ENCODE peak calls at places on chromosomes 12 and 14, in nine cellular contexts. N is body of pancreas, Q is stomach, L is tibial nerve, M is A549, H is NB4, D is lower leg skin, W is Peyer's patch, G is K562. V is an unnamed sample.

GRCh38 chr14:78524766-78525165 is 354.6 kb downstream of the NRXN3 start:
- DNase-seq in H (no peak), M (no peak), N (no peak), L (no peak), G (no peak), D (no peak), W (no peak), Q (no peak), V (no peak)

GRCh38 chr14:68442828-68443460 is 349.9 kb downstream of the ZFP36L1 start:
- DNase-seq in Q (no peak), D (no peak), L (no peak), M (no peak), N (no peak), G (no peak), H (no peak), W (no peak), V (no peak)

GRCh38 chr12:46389130-46389616 is 16.6 kb upstream of the SLC38A2 start:
- DNase-seq in H (no peak), M (no peak), N (no peak), L (peak; percentile 48), G (no peak), Q (no peak), W (no peak), D (peak; percentile 71), V (no peak)

GRCh38 chr12:63845726-63846125 is 1.2 kb downstream of the SRGAP1 start:
- DNase-seq in W (no peak), H (no peak), G (no peak), N (no peak), M (no peak), L (no peak), Q (no peak), D (no peak), V (no peak)

GRCh38 chr12:50283230-50283923 is at the start of gene LIMA1:
- DNase-seq in G (peak; percentile 95), W (peak; percentile 87), D (peak; percentile 88), Q (peak; percentile 97), N (peak; percentile 95), M (peak; percentile 95), H (peak; percentile 91), L (peak; percentile 77), V (peak; percentile 93)

GRCh38 chr12:19850341-19851065 is 411.2 kb downstream of the AEBP2 start:
- DNase-seq in D (no peak), H (no peak), L (no peak), N (no peak), Q (no peak), W (no peak), G (no peak), M (no peak), V (no peak)

GRCh38 chr12:49707127-49707811 is at the start of gene FMNL3:
- DNase-seq in M (peak; percentile 93), D (peak; percentile 95), Q (peak; percentile 99), W (peak; percentile 98), N (peak; percentile 98), G (peak; percentile 99), L (peak; percentile 97), H (peak; percentile 97), V (peak; percentile 99)

GRCh38 chr12:79451988-79452387 is 238.8 kb downstream of the PAWR start:
- DNase-seq in M (no peak), G (no peak), D (peak; percentile 87), W (no peak), N (peak; percentile 15), H (no peak), L (peak; percentile 20), Q (peak; percentile 25), V (no peak)

GRCh38 chr14:61140872-61141271 is 140.3 kb downstream of the TMEM30B start:
- DNase-seq in Q (no peak), M (no peak), D (no peak), W (no peak), N (no peak), H (no peak), G (no peak), L (no peak), V (no peak)

DNA sequence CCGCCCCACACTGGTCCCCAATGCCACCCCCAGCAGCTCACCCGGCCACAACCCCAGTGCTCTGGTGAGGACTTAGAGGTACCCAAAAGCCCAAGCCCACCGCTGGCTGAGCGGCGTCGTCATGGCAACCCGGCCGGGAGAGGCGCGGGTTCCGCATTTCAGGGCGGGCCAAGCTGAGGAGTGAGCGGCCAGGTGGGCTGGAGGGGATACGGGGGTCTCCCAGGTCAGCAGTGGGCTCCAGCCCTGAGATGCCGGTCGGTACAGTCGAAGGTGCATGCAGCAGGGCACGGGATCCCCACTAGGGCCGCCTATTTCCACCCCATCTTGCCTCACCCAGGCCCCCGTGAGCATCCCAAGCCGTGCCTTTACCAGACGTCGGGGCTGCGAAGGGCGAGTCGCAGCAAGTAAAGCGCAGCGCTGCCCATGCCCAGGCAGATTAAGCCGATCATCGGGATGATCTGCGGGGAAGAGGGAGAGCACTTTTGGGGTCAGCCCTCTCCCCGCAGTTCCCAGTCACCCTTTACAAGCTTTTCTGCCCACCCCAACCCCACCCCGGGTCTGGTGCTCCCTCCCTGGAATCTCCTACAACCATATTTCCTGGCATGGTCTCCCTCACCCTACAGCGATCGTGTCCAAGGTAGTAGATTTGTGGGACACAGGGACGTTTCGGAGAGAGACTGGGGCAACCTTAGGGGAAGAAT is 6.9 kb downstream of the SHMT2 start:
- DNase-seq in M (no peak), L (no peak), Q (no peak), G (no peak), D (no peak), N (no peak), H (no peak), W (no peak), V (peak; percentile 38)
- TF ChIP-seq POLR2A in M (no peak), L (no peak), Q (no peak), G (no peak), D (no peak), N (no peak), H (no peak), W (no peak), V (no peak)

GRCh38 chr12:11673666-11674464 is 24.4 kb downstream of the ETV6 start:
- DNase-seq in M (no peak), Q (no peak), L (no peak), N (no peak), H (no peak), D (no peak), W (no peak), G (no peak), V (no peak)

GRCh38 chr12:11677752-11678151 is 28.3 kb downstream of the ETV6 start:
- DNase-seq in H (no peak), W (no peak), Q (no peak), G (no peak), N (no peak), D (no peak), L (no peak), M (no peak), V (no peak)

GRCh38 chr12:11677024-11677423 is 27.6 kb downstream of the ETV6 start:
- DNase-seq in Q (no peak), N (no peak), H (no peak), L (no peak), M (no peak), D (no peak), W (no peak), G (no peak), V (no peak)

GRCh38 chr12:11672833-11673232 is 23.4 kb downstream of the ETV6 start:
- DNase-seq in M (no peak), H (no peak), W (no peak), L (no peak), D (no peak), G (no peak), N (no peak), Q (no peak), V (no peak)

DNA sequence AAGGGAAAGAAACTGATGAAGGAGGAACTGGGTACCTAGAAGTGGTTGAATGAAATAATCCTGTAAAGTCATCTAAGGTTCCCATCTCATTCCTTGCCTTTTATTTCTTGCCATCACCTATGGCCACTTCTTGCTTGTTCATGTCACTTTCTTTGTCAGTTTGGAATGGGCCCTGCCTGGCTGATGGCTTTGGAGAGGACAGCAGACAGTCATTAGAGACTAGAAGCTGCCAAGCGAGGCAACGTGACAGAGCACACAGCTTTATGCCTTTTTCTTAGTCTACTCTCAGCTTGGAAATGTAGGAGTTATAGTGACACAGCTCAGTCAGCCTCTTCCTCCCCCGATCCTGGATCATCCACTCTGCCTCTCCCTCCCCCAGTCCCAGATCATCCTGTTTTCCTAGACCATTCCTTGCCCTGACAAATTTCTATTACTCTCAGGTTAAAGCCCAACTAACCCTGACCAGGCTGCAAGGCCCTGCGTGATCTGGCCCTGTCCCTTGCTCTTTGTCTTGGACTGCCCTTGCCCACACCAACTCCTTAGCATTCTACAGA is 26.6 kb downstream of the ETV6 start:
- DNase-seq in W (no peak), M (no peak), G (no peak), H (no peak), D (no peak), L (no peak), N (no peak), Q (no peak), V (no peak)
- TF ChIP-seq POLR2A in W (no peak), M (no peak), G (no peak), H (no peak), D (no peak), L (no peak), N (no peak), Q (no peak), V (no peak)

DNA sequence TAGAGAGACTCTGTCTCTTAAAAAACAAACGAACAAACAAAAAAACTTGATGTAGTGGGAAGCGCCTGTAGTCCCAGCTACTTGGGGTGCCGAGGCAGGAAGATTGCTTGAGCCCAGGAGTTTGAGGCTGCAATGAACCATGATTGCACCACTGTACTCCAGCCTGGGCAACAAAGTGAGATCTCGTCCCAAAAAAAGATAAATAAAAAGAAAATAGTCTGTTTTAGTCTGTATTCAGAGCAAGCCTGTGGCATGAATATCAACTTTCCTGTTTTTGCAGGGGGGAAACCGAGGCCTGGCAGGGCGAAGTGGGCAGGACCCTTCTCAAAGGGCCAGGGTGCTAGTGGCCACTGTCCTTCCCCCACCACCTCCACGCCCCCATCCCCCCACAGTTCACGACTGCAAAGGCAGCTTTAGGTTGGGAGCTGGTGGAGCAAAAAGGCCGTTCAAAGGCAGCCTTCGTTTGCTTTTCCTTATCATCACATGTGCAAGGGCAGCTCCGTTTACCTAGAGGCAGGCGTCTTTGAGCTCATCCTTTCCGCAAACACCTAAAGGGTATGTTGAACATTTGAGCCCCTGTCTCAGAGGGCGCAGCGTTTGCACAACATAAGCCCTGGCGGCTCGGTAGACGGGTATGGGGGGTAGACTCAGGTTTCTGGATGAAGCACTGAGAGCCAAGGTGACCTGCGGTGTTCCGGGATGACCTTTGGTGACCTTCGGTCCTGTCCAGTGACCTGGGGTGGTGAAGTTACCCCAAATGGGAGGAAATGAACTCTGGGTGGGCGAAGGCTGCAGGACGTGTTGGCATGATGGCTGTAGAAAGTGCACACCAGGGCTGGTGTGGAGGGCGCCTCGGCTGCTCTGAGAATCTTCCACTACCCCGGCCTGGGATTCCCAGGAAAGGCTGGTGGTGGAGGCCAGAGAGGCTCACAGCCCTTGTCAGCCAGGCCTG is 8.7 kb upstream of the MEG3 start:
- DNase-seq in L (no peak), W (no peak), D (no peak), M (no peak), H (no peak), Q (no peak), N (no peak), G (no peak), V (no peak)
- TF ChIP-seq POLR2A in L (no peak), W (no peak), D (no peak), M (no peak), H (no peak), Q (no peak), N (no peak), G (no peak), V (no peak)

GRCh38 chr12:6569786-6570185 is 1.7 kb upstream of the NOP2 start:
- DNase-seq in Q (no peak), G (no peak), D (no peak), L (no peak), H (no peak), W (no peak), N (no peak), M (no peak), V (no peak)
- TF ChIP-seq POLR2A in Q (no peak), G (no peak), D (no peak), L (no peak), H (no peak), W (no peak), N (no peak), M (no peak), V (no peak)